ENCODE peak calls at places on chromosomes 7 and 10, in seven cellular contexts. F is CD8-positive, alpha-beta T cell; R is stimulated activated CD4-positive, alpha-beta T cell treated with anti-CD3 and anti-CD28 coated beads, Interleukin-2, amount 100 ng/mL, for 48 hours; W is mammary epithelial cell; J is ovary; G is HT1080; L is GF-D8. E is an unnamed sample.

GRCh38 chr10:90306187-90306586 is 551.7 kb downstream of the HTR7 start:
- DNase-seq in L (no peak), G (peak), F (no peak), R (no peak), W (peak), J (no peak), E (no peak)

GRCh38 chr10:18582803-18583202 is 68.6 kb downstream of the NSUN6 start:
- DNase-seq in R (no peak), J (no peak), L (peak), W (no peak), F (no peak), G (peak), E (no peak)

GRCh38 chr7:33873518-33873917 is 31.8 kb upstream of the BMPER start:
- DNase-seq in W (no peak), J (no peak), L (no peak), R (no peak), F (no peak), G (no peak), E (no peak)

GRCh38 chr10:70622981-70623844 is 20.7 kb upstream of the PRF1 start:
- DNase-seq in J (no peak), R (no peak), F (no peak), W (no peak), L (no peak), G (no peak), E (no peak)

GRCh38 chr10:97030894-97031293 is 154.9 kb downstream of the SLIT1 start:
- DNase-seq in G (no peak), L (no peak), F (no peak), J (no peak), R (no peak), W (no peak), E (no peak)

GRCh38 chr7:148173296-148173695 is 417.3 kb upstream of the C7orf33 start:
- DNase-seq in G (no peak), J (no peak), W (no peak), F (no peak), R (no peak), L (no peak), E (no peak)

GRCh38 chr10:108877130-108877529 is 1046.2 kb downstream of the XPNPEP1 start:
- DNase-seq in J (no peak), W (no peak), L (no peak), F (no peak), G (no peak), R (no peak), E (no peak)

GRCh38 chr7:45174966-45175765 is 17.6 kb downstream of the RAMP3 start:
- DNase-seq in W (no peak), J (no peak), G (no peak), F (no peak), L (no peak), R (no peak), E (no peak)

GRCh38 chr7:6520163-6520981 is 30.9 kb downstream of the GRID2IP start:
- DNase-seq in J (no peak), L (no peak), F (no peak), W (no peak), G (no peak), R (no peak), E (no peak)

GRCh38 chr10:127402596-127403409 is 146.3 kb upstream of the NPS start:
- DNase-seq in G (no peak), R (no peak), W (no peak), L (no peak), J (peak), F (no peak), E (no peak)

GRCh38 chr7:55939514-55940123 is 12.1 kb upstream of the MRPS17 start:
- DNase-seq in W (no peak), G (peak), J (no peak), F (no peak), L (no peak), R (no peak), E (no peak)

GRCh38 chr10:97683556-97684357 is 3.3 kb downstream of the AVPI1 start:
- DNase-seq in F (no peak), W (peak), L (no peak), J (no peak), R (no peak), G (peak), E (no peak)

GRCh38 chr10:4250497-4250887 is 465.5 kb upstream of the KLF6 start:
- DNase-seq in W (no peak), R (no peak), G (no peak), J (no peak), F (no peak), L (no peak), E (no peak)

GRCh38 chr7:41886906-41887311 is 184.0 kb upstream of the INHBA start:
- DNase-seq in L (no peak), J (peak), F (no peak), W (peak), G (peak), R (no peak), E (no peak)

GRCh38 chr7:76509931-76510877 is at the start of gene UPK3B:
- DNase-seq in L (no peak), W (peak), G (peak), R (no peak), F (no peak), J (no peak), E (peak)

GRCh38 chr7:34341331-34341730 is 316.7 kb upstream of the NPSR1 start:
- DNase-seq in L (no peak), R (no peak), G (peak), W (peak), J (no peak), F (no peak), E (no peak)

GRCh38 chr7:121330053-121330833 is 1.4 kb downstream of the WNT16 start:
- DNase-seq in J (no peak), G (no peak), W (no peak), L (no peak), R (no peak), F (no peak), E (peak)

GRCh38 chr10:31476088-31476487 is 157.1 kb downstream of the ZEB1 start:
- DNase-seq in L (no peak), F (no peak), R (no peak), W (no peak), J (no peak), G (no peak), E (no peak)

GRCh38 chr7:101235050-101235449 is 2.6 kb downstream of the CLDN15 start:
- DNase-seq in F (no peak), G (no peak), W (no peak), R (no peak), L (no peak), J (no peak), E (no peak)

GRCh38 chr10:680146-680545 is 9.3 kb downstream of the DIP2C start:
- DNase-seq in R (no peak), F (no peak), L (no peak), G (no peak), W (no peak), J (no peak), E (no peak)

GRCh38 chr7:36597099-36597773 is 127.1 kb downstream of the AOAH start:
- DNase-seq in J (no peak), G (no peak), L (no peak), R (no peak), F (no peak), W (peak), E (no peak)

GRCh38 chr7:29871787-29872398 is 65.6 kb downstream of the WIPF3 start:
- DNase-seq in W (no peak), F (no peak), J (no peak), L (no peak), G (peak), R (no peak), E (no peak)

GRCh38 chr7:98128346-98128745 is 21.7 kb downstream of the LMTK2 start:
- DNase-seq in F (no peak), R (no peak), J (no peak), W (no peak), L (no peak), G (no peak), E (no peak)

GRCh38 chr10:107163086-107163880 is 1.2 kb downstream of the SORCS1 start:
- DNase-seq in G (no peak), R (no peak), F (no peak), L (no peak), J (no peak), W (no peak), E (no peak)

GRCh38 chr10:77926566-77927342 is at the start of gene DLG5:
- DNase-seq in R (no peak), G (peak), L (no peak), F (no peak), J (peak), W (peak), E (peak)

GRCh38 chr10:62048919-62049636 is 147.6 kb downstream of the ARID5B start:
- DNase-seq in W (peak), R (peak), J (peak), F (peak), G (peak), L (no peak), E (peak)

GRCh38 chr7:151663382-151664100 is 143.8 kb upstream of the RHEB start:
- DNase-seq in R (no peak), F (no peak), G (no peak), W (no peak), L (no peak), J (no peak), E (no peak)

GRCh38 chr10:123203393-123204126 is 49.4 kb downstream of the BUB3 start:
- DNase-seq in R (no peak), L (no peak), F (no peak), J (no peak), G (peak), W (no peak), E (no peak)

GRCh38 chr10:13074562-13075451 is 25.2 kb upstream of the OPTN start:
- DNase-seq in R (peak), W (peak), L (peak), J (peak), F (no peak), G (peak), E (peak)

GRCh38 chr10:74589226-74589673 is 237.2 kb upstream of the KAT6B start:
- DNase-seq in G (peak), W (peak), R (peak), L (no peak), F (peak), J (peak), E (peak)

GRCh38 chr10:47372726-47373125 is 11.4 kb downstream of the ZNF488 start:
- DNase-seq in R (no peak), J (no peak), L (no peak), W (no peak), F (no peak), G (no peak), E (no peak)

GRCh38 chr10:49700997-49701396 is 21.5 kb downstream of the C10orf53 start:
- DNase-seq in W (no peak), G (no peak), L (no peak), R (no peak), J (no peak), F (no peak), E (no peak)

GRCh38 chr7:132783824-132784223 is 207.6 kb upstream of the PLXNA4 start:
- DNase-seq in R (no peak), F (no peak), W (peak), J (no peak), G (peak), L (no peak), E (no peak)

GRCh38 chr7:17408245-17408903 is 109.9 kb downstream of the AHR start:
- DNase-seq in J (peak), W (peak), F (no peak), L (peak), G (peak), R (no peak), E (peak)

GRCh38 chr7:40477094-40477493 is 342.3 kb downstream of the SUGCT start:
- DNase-seq in L (no peak), F (no peak), G (no peak), J (no peak), W (no peak), R (no peak), E (no peak)

GRCh38 chr7:43869898-43870240 is 552 bp upstream of the MRPS24 start:
- DNase-seq in F (no peak), G (peak), W (peak), J (peak), L (peak), R (peak), E (no peak)

GRCh38 chr10:45427305-45427955 is 53.4 kb downstream of the ALOX5 start:
- DNase-seq in J (no peak), R (no peak), F (no peak), W (no peak), G (no peak), L (no peak), E (no peak)

GRCh38 chr10:93751832-93752231 is 5.9 kb upstream of the LGI1 start:
- DNase-seq in R (no peak), G (no peak), L (no peak), W (peak), J (no peak), F (no peak), E (no peak)

GRCh38 chr10:11425672-11426071 is 185.8 kb downstream of the USP6NL start:
- DNase-seq in R (no peak), J (no peak), G (no peak), W (no peak), L (no peak), F (no peak), E (no peak)

GRCh38 chr7:44116789-44117666 is 6.3 kb downstream of the POLD2 start:
- DNase-seq in R (no peak), G (no peak), W (no peak), F (no peak), L (no peak), J (no peak), E (no peak)

E was measured in thyroid gland.